ENCODE peak calls at places on chromosomes 13 and 19, in four cellular contexts. One of them, this sample, is unnamed.

GRCh38 chr19:45161715-45162463 is 1.1 kb upstream of the NKPD1 start:
- DNase-seq in colonic mucosa: no peak
- DNase-seq in cardiac fibroblast: peak
- DNase-seq in adipocyte: peak
- DNase-seq in this sample: no peak

GRCh38 chr13:22812793-22813192 is 368.0 kb upstream of the SGCG start:
- DNase-seq in colonic mucosa: no peak
- DNase-seq in cardiac fibroblast: no peak
- DNase-seq in adipocyte: no peak
- DNase-seq in this sample: no peak

GRCh38 chr13:74026753-74027152 is 107.5 kb downstream of the KLF12 start:
- DNase-seq in colonic mucosa: peak
- DNase-seq in cardiac fibroblast: peak
- DNase-seq in adipocyte: no peak
- DNase-seq in this sample: peak

GRCh38 chr13:93169980-93170379 is 56.6 kb upstream of the GPC6 start:
- DNase-seq in colonic mucosa: no peak
- DNase-seq in cardiac fibroblast: peak
- DNase-seq in adipocyte: peak
- DNase-seq in this sample: no peak

GRCh38 chr13:24745516-24745860 is 18.5 kb upstream of the RNF17 start:
- DNase-seq in colonic mucosa: no peak
- DNase-seq in cardiac fibroblast: no peak
- DNase-seq in adipocyte: no peak
- DNase-seq in this sample: no peak

GRCh38 chr13:24228852-24229458 is 68.4 kb downstream of the SPATA13 start:
- DNase-seq in colonic mucosa: peak
- DNase-seq in cardiac fibroblast: peak
- DNase-seq in adipocyte: peak
- DNase-seq in this sample: peak

GRCh38 chr19:4014541-4015491 is 7.3 kb downstream of the PIAS4 start:
- DNase-seq in colonic mucosa: peak
- DNase-seq in cardiac fibroblast: no peak
- DNase-seq in adipocyte: no peak
- DNase-seq in this sample: no peak

GRCh38 chr13:43787998-43788397 is 1.2 kb upstream of the ENOX1 start:
- DNase-seq in colonic mucosa: no peak
- DNase-seq in cardiac fibroblast: peak
- DNase-seq in adipocyte: no peak
- DNase-seq in this sample: peak

GRCh38 chr13:93298741-93299140 is 72.1 kb downstream of the GPC6 start:
- DNase-seq in colonic mucosa: no peak
- DNase-seq in cardiac fibroblast: no peak
- DNase-seq in adipocyte: no peak
- DNase-seq in this sample: no peak

GRCh38 chr19:38073806-38074685 is 150.0 kb downstream of the DPF1 start:
- DNase-seq in colonic mucosa: no peak
- DNase-seq in cardiac fibroblast: no peak
- DNase-seq in adipocyte: no peak
- DNase-seq in this sample: no peak

GRCh38 chr19:38070573-38070972 is 153.4 kb downstream of the DPF1 start:
- DNase-seq in colonic mucosa: no peak
- DNase-seq in cardiac fibroblast: peak
- DNase-seq in adipocyte: peak
- DNase-seq in this sample: no peak

GRCh38 chr19:38071647-38072046 is 152.4 kb downstream of the DPF1 start:
- DNase-seq in colonic mucosa: no peak
- DNase-seq in cardiac fibroblast: no peak
- DNase-seq in adipocyte: no peak
- DNase-seq in this sample: no peak

GRCh38 chr19:38076337-38076736 is 147.7 kb downstream of the DPF1 start:
- DNase-seq in colonic mucosa: no peak
- DNase-seq in cardiac fibroblast: no peak
- DNase-seq in adipocyte: no peak
- DNase-seq in this sample: no peak

GRCh38 chr19:38072776-38073411 is 151.1 kb downstream of the DPF1 start:
- DNase-seq in colonic mucosa: no peak
- DNase-seq in cardiac fibroblast: no peak
- DNase-seq in adipocyte: no peak
- DNase-seq in this sample: no peak
- H3K4me3 ChIP-seq in colonic mucosa: no peak
- H3K4me3 ChIP-seq in cardiac fibroblast: no peak
- H3K4me3 ChIP-seq in adipocyte: no peak
- H3K4me3 ChIP-seq in this sample: no peak

GRCh38 chr19:2324220-2324948 is 4.0 kb downstream of the LSM7 start:
- DNase-seq in colonic mucosa: no peak
- DNase-seq in cardiac fibroblast: no peak
- DNase-seq in adipocyte: no peak
- DNase-seq in this sample: no peak
- H3K4me3 ChIP-seq in colonic mucosa: no peak
- H3K4me3 ChIP-seq in cardiac fibroblast: no peak
- H3K4me3 ChIP-seq in adipocyte: no peak
- H3K4me3 ChIP-seq in this sample: no peak

GRCh38 chr13:99352351-99353271 is 45.4 kb upstream of the GPR183 start:
- DNase-seq in colonic mucosa: no peak
- DNase-seq in cardiac fibroblast: no peak
- DNase-seq in adipocyte: no peak
- DNase-seq in this sample: no peak
- H3K4me3 ChIP-seq in colonic mucosa: no peak
- H3K4me3 ChIP-seq in cardiac fibroblast: no peak
- H3K4me3 ChIP-seq in adipocyte: no peak
- H3K4me3 ChIP-seq in this sample: no peak

DNA sequence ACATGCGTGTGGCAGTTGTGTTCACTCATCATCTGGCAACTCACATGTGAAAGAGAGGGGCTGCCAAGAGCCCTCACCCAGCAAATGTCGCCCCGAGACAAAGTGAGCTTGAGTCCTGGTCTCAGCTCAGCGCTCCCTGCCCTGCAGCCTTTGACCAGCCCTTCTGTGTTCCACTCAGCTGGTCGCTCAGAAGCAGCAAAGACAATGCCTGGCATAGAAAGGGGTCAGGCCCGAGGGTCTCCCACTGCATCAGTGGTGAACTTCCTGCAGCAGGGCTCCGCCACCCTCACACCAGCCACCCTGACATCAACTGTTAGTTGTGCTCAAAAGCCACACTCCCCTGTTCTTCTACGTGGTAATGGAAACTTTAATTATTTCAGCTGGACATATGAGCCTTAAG is 68.0 kb downstream of the SLC7A1 start:
- DNase-seq in colonic mucosa: no peak
- DNase-seq in cardiac fibroblast: no peak
- DNase-seq in adipocyte: no peak
- DNase-seq in this sample: no peak
- H3K4me3 ChIP-seq in colonic mucosa: no peak
- H3K4me3 ChIP-seq in cardiac fibroblast: no peak
- H3K4me3 ChIP-seq in adipocyte: no peak
- H3K4me3 ChIP-seq in this sample: no peak

DNA sequence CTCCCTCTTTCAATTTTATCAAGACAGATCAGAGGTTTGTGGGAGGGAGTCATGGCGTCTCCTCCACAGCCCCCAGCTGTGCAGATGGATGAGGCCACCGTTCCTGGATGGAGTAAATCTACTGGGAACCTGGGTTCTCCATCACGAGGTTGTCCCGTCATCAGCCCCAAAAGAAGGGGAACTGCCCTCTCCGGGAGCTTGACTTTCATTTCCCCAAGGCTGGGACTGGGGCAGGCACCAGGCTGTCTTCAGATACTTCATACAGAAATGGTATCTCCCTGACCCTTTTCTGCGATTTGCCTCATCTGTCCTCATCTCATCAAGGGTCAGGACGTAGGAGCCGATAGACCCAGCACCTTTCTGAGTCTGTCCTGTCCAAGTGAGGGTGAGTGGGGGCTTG is 9.8 kb downstream of the LILRB2 start:
- DNase-seq in colonic mucosa: no peak
- DNase-seq in cardiac fibroblast: no peak
- DNase-seq in adipocyte: no peak
- DNase-seq in this sample: no peak
- H3K4me3 ChIP-seq in colonic mucosa: no peak
- H3K4me3 ChIP-seq in cardiac fibroblast: no peak
- H3K4me3 ChIP-seq in adipocyte: no peak
- H3K4me3 ChIP-seq in this sample: no peak

DNA sequence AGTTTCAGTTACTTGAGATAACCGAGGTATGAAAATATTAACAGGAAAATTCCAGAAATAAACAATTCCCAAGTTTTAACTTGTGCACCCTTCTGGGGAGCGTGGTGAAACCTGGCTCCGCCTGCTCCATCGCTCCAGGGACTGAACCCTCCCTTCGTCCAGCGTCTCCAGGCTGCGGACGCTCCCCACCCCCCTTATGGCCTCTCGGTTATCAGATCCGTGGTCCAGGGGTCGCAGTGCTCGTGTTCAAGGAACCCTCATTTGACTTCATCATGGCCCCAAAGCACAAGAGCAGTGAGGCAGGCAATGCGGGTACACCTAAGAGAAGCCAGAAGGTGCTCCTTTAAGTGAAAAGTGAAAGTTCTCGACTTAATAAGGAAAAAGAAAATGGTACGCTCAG is 71.1 kb downstream of the ATP11A start:
- DNase-seq in colonic mucosa: no peak
- DNase-seq in cardiac fibroblast: no peak
- DNase-seq in adipocyte: no peak
- DNase-seq in this sample: no peak
- H3K4me3 ChIP-seq in colonic mucosa: no peak
- H3K4me3 ChIP-seq in cardiac fibroblast: peak
- H3K4me3 ChIP-seq in adipocyte: peak
- H3K4me3 ChIP-seq in this sample: no peak

DNA sequence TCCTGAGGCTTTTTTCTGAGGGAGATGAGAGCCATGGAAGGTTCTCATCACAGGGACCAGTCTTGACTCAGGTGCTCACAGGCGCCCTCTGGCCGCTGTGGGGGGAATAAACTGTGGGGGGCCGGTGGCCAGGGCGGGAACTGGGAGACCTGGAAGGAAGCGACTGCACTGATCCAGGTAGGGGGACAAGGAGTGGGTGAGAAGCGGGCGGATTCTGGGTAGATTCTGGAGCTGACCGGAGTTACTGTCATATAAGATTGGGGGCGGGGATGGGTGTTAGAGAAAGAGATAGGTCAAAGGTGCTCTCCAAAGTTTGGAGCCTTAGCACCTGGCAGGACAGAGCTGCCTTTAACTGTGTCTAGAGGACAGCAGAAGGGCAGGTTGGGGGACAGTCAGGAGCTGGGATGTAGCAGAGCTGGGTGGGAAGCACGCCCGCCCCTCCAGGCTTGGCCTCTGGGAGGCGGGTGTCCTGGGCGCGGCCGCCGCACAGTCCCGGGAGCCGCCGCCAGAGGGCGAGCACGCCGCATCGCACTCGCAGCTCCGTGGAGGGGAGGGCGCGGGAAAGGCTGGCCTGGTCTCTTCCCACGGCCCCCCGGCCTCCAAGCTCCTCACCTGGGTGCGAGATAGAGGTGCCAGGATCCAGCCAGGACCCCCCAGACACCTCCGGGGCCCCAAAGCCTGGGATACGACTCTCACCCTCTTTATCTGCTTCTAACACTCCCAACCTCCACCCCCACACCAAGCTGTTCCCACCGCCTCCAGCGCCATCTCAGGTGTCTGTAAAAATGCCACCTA is 4.2 kb upstream of the DAND5 start:
- DNase-seq in colonic mucosa: peak
- DNase-seq in cardiac fibroblast: peak
- DNase-seq in adipocyte: peak
- DNase-seq in this sample: peak
- H3K4me3 ChIP-seq in colonic mucosa: peak
- H3K4me3 ChIP-seq in cardiac fibroblast: peak
- H3K4me3 ChIP-seq in adipocyte: peak
- H3K4me3 ChIP-seq in this sample: peak

GRCh38 chr13:108227651-108228272 is 9.6 kb downstream of the ABHD13 start:
- DNase-seq in colonic mucosa: peak
- DNase-seq in cardiac fibroblast: peak
- DNase-seq in adipocyte: peak
- DNase-seq in this sample: peak

GRCh38 chr13:108230377-108230776 is 12.2 kb downstream of the ABHD13 start:
- DNase-seq in colonic mucosa: no peak
- DNase-seq in cardiac fibroblast: no peak
- DNase-seq in adipocyte: no peak
- DNase-seq in this sample: no peak

GRCh38 chr13:108223850-108224503 is 5.8 kb downstream of the ABHD13 start:
- DNase-seq in colonic mucosa: no peak
- DNase-seq in cardiac fibroblast: no peak
- DNase-seq in adipocyte: peak
- DNase-seq in this sample: no peak

GRCh38 chr13:108226184-108226583 is 8.0 kb downstream of the ABHD13 start:
- DNase-seq in colonic mucosa: no peak
- DNase-seq in cardiac fibroblast: no peak
- DNase-seq in adipocyte: no peak
- DNase-seq in this sample: no peak

DNA sequence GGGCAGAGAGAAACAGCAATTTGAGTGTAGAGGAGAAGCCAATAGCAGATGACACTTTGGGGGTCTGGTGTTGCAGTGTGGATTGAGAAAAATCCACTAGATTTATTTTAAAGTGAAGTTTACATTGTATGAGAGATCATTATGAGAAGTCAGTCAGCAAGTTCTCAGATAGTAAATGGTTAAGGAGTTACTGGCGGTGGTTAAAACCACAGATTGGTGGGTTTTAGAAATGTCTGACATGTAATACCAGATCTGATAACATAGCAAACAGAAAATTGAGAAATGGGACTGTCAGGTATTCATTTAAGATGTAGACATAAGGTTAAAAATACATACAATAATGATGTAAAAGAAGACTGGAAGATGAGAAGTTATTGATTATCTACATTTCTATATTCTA is 7.2 kb downstream of the ABHD13 start:
- DNase-seq in colonic mucosa: no peak
- DNase-seq in cardiac fibroblast: no peak
- DNase-seq in adipocyte: no peak
- DNase-seq in this sample: no peak
- H3K4me3 ChIP-seq in colonic mucosa: no peak
- H3K4me3 ChIP-seq in cardiac fibroblast: no peak
- H3K4me3 ChIP-seq in adipocyte: no peak
- H3K4me3 ChIP-seq in this sample: no peak

DNA sequence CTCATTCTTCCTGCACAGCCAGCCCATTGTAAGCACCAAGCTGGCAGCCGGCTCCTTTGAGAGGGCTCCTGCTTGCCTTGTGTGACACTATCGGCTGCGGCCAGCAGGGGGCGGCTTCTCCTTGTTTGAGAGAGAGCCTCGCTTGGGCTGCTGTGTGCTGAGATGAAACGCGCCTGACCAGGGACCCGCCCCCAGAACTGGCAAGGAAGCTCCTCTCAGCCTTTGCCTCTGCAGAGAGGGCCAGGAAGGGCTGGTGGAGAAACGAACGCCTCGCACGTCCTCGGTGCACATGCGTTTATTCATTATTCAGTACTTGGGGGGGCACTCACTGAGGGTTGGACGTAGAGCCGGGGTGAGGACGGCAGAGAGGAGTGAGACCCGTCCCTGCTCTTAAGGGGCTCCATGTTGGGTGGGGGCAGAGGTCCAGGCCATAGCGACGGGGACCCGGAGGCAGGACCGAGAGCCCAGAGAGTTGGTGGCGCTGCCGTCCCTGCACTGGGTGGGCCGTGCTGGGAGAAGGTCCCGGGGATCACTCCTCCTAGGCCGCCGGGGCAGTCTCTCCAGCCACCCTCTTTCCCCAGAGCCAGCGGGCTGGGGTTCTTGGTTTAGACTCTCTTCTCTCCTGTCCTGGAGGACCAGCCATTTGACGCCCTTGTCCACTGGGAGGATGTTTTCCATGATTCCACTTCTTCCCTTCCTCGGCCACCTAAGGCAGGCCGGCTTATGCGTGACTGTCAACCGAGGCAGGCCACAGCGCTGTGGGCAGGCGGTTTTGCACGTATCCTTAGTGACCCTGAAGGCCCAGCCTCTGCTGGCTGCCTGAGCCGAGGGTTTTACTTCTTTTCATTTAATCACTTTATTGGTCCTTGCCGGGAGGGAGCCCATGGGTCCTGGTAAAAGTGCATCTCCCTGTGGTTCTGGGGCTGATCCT is 174.5 kb downstream of the KATNAL1 start:
- DNase-seq in colonic mucosa: peak
- DNase-seq in cardiac fibroblast: peak
- DNase-seq in adipocyte: peak
- DNase-seq in this sample: peak
- H3K4me3 ChIP-seq in colonic mucosa: no peak
- H3K4me3 ChIP-seq in cardiac fibroblast: no peak
- H3K4me3 ChIP-seq in adipocyte: no peak
- H3K4me3 ChIP-seq in this sample: no peak

This sample was measured in A673.